ENCODE peak calls at places on chromosomes 16 and 17, in nine cellular contexts. R is PC-9, S is psoas muscle, V is foreskin keratinocyte, G is OCI-LY7, L is cardiac muscle cell, D is AG04450, P is PC-3, H is thoracic aorta. W is an unnamed sample.
A peak's percentile ranks its signal among the peaks of the same experiment; 100 is the strongest.

GRCh38 chr16:2828876-2829430 is 1.1 kb upstream of the ZG16B start:
- DNase-seq in V (no peak), S (no peak), H (no peak), P (no peak), D (no peak), L (no peak), R (no peak), G (no peak), W (no peak)

GRCh38 chr17:39812466-39812865 is 51.6 kb downstream of the IKZF3 start:
- DNase-seq in P (peak; percentile 19), S (no peak), R (no peak), H (no peak), V (no peak), G (no peak), D (no peak), L (no peak), W (no peak)

GRCh38 chr17:79625706-79626105 is 14.9 kb upstream of the RBFOX3 start:
- DNase-seq in P (no peak), V (no peak), D (no peak), H (no peak), S (no peak), G (no peak), L (no peak), R (no peak), W (no peak)

GRCh38 chr17:8209909-8210760 is at the start of gene AURKB:
- DNase-seq in V (peak; percentile 87), H (peak; percentile 94), P (peak; percentile 95), S (peak; percentile 93), D (peak; percentile 93), L (peak; percentile 96), R (peak; percentile 84), G (peak; percentile 96), W (peak; percentile 96)

GRCh38 chr16:65833171-65833871 is 533.2 kb upstream of the CDH5 start:
- DNase-seq in D (peak; percentile 13), H (no peak), G (no peak), P (peak; percentile 69), V (no peak), L (no peak), R (no peak), S (no peak), W (peak; percentile 45)

GRCh38 chr17:82012482-82013295 is 10.0 kb downstream of the CENPX start:
- DNase-seq in D (no peak), V (no peak), R (no peak), P (no peak), H (no peak), S (no peak), L (peak; percentile 47), G (no peak), W (no peak)

GRCh38 chr17:6507535-6507934 is 48.8 kb downstream of the PITPNM3 start:
- DNase-seq in H (no peak), S (no peak), L (no peak), R (peak; percentile 88), G (no peak), P (peak; percentile 90), D (peak; percentile 47), V (peak; percentile 73), W (peak; percentile 96)

GRCh38 chr16:50050802-50051201 is 15.0 kb upstream of the HEATR3 start:
- DNase-seq in D (no peak), L (no peak), H (no peak), G (no peak), S (no peak), P (no peak), R (no peak), V (no peak), W (no peak)

GRCh38 chr17:33686171-33686570 is 393.1 kb upstream of the ASIC2 start:
- DNase-seq in L (no peak), V (no peak), S (no peak), R (no peak), H (no peak), D (no peak), P (no peak), G (peak; percentile 9), W (peak; percentile 4)

GRCh38 chr17:75012320-75013076 is at the start of gene MRPL58:
- DNase-seq in D (peak; percentile 72), G (peak; percentile 94), S (peak; percentile 86), R (peak; percentile 74), L (peak; percentile 93), V (peak; percentile 41), P (peak; percentile 91), H (peak; percentile 26), W (peak; percentile 85)

GRCh38 chr16:11414815-11415775 is 69.8 kb downstream of the RMI2 start:
- DNase-seq in S (no peak), G (no peak), P (no peak), R (no peak), L (no peak), V (no peak), D (no peak), H (no peak), W (no peak)

GRCh38 chr16:72312862-72313261 is 140.9 kb upstream of the PMFBP1 start:
- DNase-seq in H (no peak), R (no peak), P (no peak), G (no peak), L (no peak), S (no peak), V (no peak), D (no peak), W (no peak)

GRCh38 chr16:48498761-48499600 is 111.0 kb downstream of the N4BP1 start:
- DNase-seq in G (no peak), R (peak; percentile 52), P (peak; percentile 59), S (no peak), L (no peak), V (peak; percentile 35), D (no peak), H (no peak), W (peak; percentile 42)

GRCh38 chr16:63612462-63613227 is 1509.2 kb downstream of the CDH11 start:
- DNase-seq in P (no peak), D (no peak), H (no peak), G (no peak), V (no peak), R (no peak), S (no peak), L (no peak), W (no peak)

GRCh38 chr17:45225964-45226530 is 4.4 kb downstream of the FMNL1 start:
- DNase-seq in V (no peak), L (no peak), R (no peak), S (peak; percentile 70), H (peak; percentile 20), D (no peak), G (peak; percentile 98), P (no peak), W (no peak)

GRCh38 chr17:42274812-42275526 is 1.2 kb downstream of the STAT5B start:
- DNase-seq in S (no peak), D (no peak), V (no peak), G (no peak), L (no peak), P (no peak), H (no peak), R (no peak), W (no peak)

GRCh38 chr16:6892961-6893360 is 439.7 kb upstream of the RBFOX1 start:
- DNase-seq in V (no peak), G (no peak), S (no peak), P (no peak), R (no peak), D (no peak), L (no peak), H (no peak), W (no peak)

GRCh38 chr16:23174622-23175021 is 7.9 kb upstream of the SCNN1G start:
- DNase-seq in D (no peak), P (peak; percentile 27), G (no peak), S (no peak), L (peak; percentile 65), V (no peak), H (no peak), R (no peak), W (peak; percentile 13)

GRCh38 chr17:13967416-13967815 is 101.9 kb upstream of the COX10 start:
- DNase-seq in R (no peak), D (no peak), G (no peak), L (no peak), P (no peak), V (no peak), H (no peak), S (no peak), W (no peak)

GRCh38 chr16:48491517-48491916 is 106.3 kb upstream of the SIAH1 start:
- DNase-seq in S (no peak), D (no peak), L (no peak), V (no peak), R (no peak), H (no peak), P (no peak), G (no peak), W (no peak)

DNA sequence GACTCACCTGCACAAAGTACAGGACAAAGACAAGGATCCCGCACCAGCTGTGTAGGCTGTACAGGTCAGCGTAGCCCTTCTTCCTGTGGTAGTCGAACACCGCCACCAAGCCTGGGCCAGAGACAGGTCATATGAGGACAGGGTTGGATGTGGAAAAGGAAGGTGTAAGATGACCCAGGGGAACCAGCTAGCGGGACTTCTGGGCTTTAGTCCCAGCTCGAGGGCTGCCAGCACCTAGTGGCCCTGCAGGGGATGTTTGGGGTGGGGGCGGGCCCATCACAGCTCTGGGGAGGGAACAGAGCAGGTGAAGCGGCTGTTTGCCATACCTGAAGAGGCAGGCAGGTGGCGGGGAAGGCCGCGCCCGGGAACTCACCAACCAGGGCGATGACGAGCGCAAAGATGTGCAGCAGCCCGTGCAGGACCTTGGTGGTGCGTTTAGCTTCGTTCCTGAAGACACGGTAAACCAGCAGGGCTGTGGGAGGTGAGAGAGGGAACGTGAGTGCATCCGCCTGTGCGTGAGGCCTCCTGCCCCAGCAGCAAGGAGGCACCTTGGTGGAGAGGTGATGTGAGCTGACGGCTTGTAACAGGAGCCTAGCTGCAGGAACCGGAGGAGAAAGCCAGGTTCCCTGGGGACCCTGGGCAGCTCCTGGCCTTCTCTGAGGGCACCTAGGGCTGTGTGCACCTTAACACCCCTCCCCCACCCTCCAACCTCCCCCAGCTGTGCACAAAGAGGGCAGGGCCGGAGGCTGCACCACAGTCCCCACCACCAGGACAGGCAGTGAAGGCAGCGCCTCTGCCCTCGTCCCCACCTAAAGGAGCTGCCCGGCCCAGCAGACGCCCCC is 10.2 kb downstream of the CYB561 start:
- DNase-seq in P (peak; percentile 60), R (peak; percentile 43), G (peak; percentile 75), L (no peak), H (no peak), V (no peak), S (no peak), D (no peak), W (peak; percentile 83)
- H3K27ac ChIP-seq in P (peak overlapping the region; percentile 97), R (no peak overlapping the region), G (no peak overlapping the region), L (no peak overlapping the region), H (no peak overlapping the region), V (no peak overlapping the region), S (no peak overlapping the region), D (no peak overlapping the region), W (peak overlapping the region; percentile 87)

GRCh38 chr16:9114842-9115241 is 23.4 kb downstream of the HAPSTR1 start:
- DNase-seq in V (no peak), L (no peak), G (no peak), S (no peak), R (no peak), P (no peak), H (no peak), D (no peak), W (no peak)
- TF ChIP-seq CTCF in V (peak; percentile 5), L (no peak), G (no peak), S (no peak), R (no peak), P (no peak), H (no peak), D (no peak), W (no peak)

GRCh38 chr17:16938496-16939270 is 33.2 kb downstream of the TNFRSF13B start:
- DNase-seq in P (no peak), D (no peak), H (no peak), L (peak; percentile 18), S (no peak), G (no peak), R (no peak), V (no peak), W (no peak)
- H3K27ac ChIP-seq in P (no peak overlapping the region), D (no peak overlapping the region), H (no peak overlapping the region), L (no peak overlapping the region), S (no peak overlapping the region), G (no peak overlapping the region), R (no peak overlapping the region), V (no peak overlapping the region), W (no peak overlapping the region)

GRCh38 chr17:51608251-51608933 is 348.0 kb downstream of the UTP18 start:
- DNase-seq in H (no peak), V (no peak), D (no peak), S (no peak), R (no peak), L (no peak), P (peak; percentile 27), G (no peak), W (no peak)
- TF ChIP-seq CTCF in H (no peak), V (no peak), D (no peak), S (no peak), R (no peak), L (no peak), P (no peak), G (no peak), W (no peak)